ENCODE peak calls at places on chromosomes 6 and 20, in four cellular contexts. B is K562, A is HepG2, P is WTC11. Y is an unnamed sample.

GRCh38 chr6:223136-223535 is 69.2 kb upstream of the DUSP22 start:
- DNase-seq in P (no peak), A (no peak), B (no peak), Y (no peak)

GRCh38 chr6:85537055-85537494 is 56.6 kb downstream of the SNX14 start:
- DNase-seq in A (no peak), B (no peak), P (no peak), Y (no peak)

GRCh38 chr20:19765266-19765665 is 7.2 kb downstream of the RIN2 start:
- DNase-seq in P (no peak), A (no peak), B (no peak), Y (no peak)

GRCh38 chr6:70292144-70292543 is 10.7 kb downstream of the COL9A1 start:
- DNase-seq in A (no peak), B (no peak), P (no peak), Y (no peak)

GRCh38 chr20:64151634-64152530 is 12.4 kb upstream of the MYT1 start:
- DNase-seq in P (no peak), A (peak), B (no peak), Y (no peak)

GRCh38 chr6:54801669-54802068 is 44.9 kb upstream of the FAM83B start:
- DNase-seq in B (no peak), A (no peak), P (no peak), Y (peak)

GRCh38 chr6:125020385-125020784 is 58.1 kb downstream of the RNF217 start:
- DNase-seq in P (no peak), A (no peak), B (peak), Y (no peak)

GRCh38 chr6:132020138-132020551 is 69.0 kb upstream of the CCN2 start:
- DNase-seq in A (no peak), P (no peak), B (no peak), Y (no peak)

GRCh38 chr6:127178746-127179145 is 60.3 kb downstream of the RSPO3 start:
- DNase-seq in P (no peak), B (no peak), A (no peak), Y (no peak)

GRCh38 chr6:166505133-166505905 is 81.2 kb downstream of the RAMACL start:
- DNase-seq in P (no peak), B (no peak), A (no peak), Y (no peak)

GRCh38 chr6:166509193-166509592 is 77.3 kb downstream of the RAMACL start:
- DNase-seq in A (no peak), P (no peak), B (no peak), Y (no peak)

GRCh38 chr6:166507809-166508373 is 78.6 kb downstream of the RAMACL start:
- DNase-seq in B (no peak), P (no peak), A (no peak), Y (no peak)

GRCh38 chr6:166508726-166509125 is 77.8 kb downstream of the RAMACL start:
- DNase-seq in P (no peak), B (no peak), A (no peak), Y (no peak)

DNA sequence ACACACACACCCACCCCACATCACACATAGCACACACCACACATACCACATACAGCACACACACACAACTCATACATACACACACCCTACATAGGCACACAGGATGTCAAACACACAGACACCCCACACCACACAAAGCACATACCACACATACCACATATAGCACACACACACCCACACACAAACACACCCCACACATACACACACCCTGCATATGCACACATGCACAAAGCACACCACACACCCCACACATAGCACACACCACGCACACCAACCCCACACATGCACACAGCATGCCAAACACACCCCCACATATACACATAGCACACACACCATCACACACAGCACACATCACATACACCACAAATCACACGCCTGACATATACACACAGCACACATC is 79.1 kb downstream of the RAMACL start:
- DNase-seq in P (no peak), B (no peak), A (no peak), Y (no peak)
- TF ChIP-seq ELF4 in P (no peak), B (no peak), A (no peak), Y (no peak)

DNA sequence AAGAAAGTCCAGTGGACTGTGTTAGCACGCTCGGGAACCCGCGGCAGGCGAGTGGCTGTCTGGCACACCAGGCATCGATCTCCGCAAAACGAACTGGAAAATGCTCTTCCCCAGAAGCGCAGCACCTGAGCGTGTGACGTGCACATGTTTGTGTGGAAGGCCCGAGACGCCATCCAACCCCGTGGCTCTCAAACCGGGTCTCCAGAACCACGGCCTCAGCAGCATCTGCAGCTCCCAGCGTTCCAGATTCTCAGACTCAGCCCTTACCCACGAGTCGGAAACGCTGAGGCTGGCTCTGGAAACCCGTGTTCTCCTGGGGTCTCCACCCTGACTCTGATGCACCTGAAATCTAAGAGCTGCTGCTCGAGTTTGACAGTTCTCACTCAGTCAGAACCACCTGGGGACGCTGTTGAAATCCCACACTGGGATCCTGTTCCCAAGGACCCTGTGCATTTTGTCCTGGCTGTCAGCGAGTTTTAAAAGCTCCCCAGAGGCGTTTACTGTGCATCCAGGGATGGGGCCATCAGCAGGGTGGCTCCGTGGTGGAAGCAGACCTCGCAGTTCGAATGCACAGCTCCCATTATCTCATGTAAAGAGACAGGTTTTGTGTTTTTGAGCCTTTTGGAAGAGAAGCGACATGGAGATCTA is 69.0 kb downstream of the DLL1 start:
- DNase-seq in A (no peak), P (no peak), B (no peak), Y (no peak)
- TF ChIP-seq ELF4 in A (no peak), P (no peak), B (no peak), Y (no peak)

GRCh38 chr20:14715400-14715799 is 378.0 kb upstream of the FLRT3 start:
- DNase-seq in A (no peak), P (no peak), B (no peak), Y (no peak)

GRCh38 chr20:14709439-14709838 is 372.0 kb upstream of the FLRT3 start:
- DNase-seq in P (no peak), A (no peak), B (no peak), Y (no peak)

GRCh38 chr20:14710941-14711340 is 373.5 kb upstream of the FLRT3 start:
- DNase-seq in A (no peak), B (no peak), P (no peak), Y (no peak)

GRCh38 chr20:14711681-14712080 is 374.3 kb upstream of the FLRT3 start:
- DNase-seq in A (no peak), B (no peak), P (no peak), Y (no peak)

GRCh38 chr20:14712302-14712739 is 374.9 kb upstream of the FLRT3 start:
- DNase-seq in B (no peak), P (no peak), A (no peak), Y (no peak)
- TF ChIP-seq ELF4 in B (no peak), P (no peak), A (no peak), Y (no peak)

GRCh38 chr20:10716855-10717254 is 43.1 kb upstream of the JAG1 start:
- DNase-seq in A (peak), B (no peak), P (no peak), Y (no peak)
- TF ChIP-seq ELF4 in A (no peak), B (no peak), P (no peak), Y (no peak)

GRCh38 chr6:144712541-144712940 is 427.4 kb downstream of the UTRN start:
- DNase-seq in A (no peak), P (no peak), B (no peak), Y (no peak)
- TF ChIP-seq ELF4 in A (no peak), P (no peak), B (no peak), Y (no peak)

DNA sequence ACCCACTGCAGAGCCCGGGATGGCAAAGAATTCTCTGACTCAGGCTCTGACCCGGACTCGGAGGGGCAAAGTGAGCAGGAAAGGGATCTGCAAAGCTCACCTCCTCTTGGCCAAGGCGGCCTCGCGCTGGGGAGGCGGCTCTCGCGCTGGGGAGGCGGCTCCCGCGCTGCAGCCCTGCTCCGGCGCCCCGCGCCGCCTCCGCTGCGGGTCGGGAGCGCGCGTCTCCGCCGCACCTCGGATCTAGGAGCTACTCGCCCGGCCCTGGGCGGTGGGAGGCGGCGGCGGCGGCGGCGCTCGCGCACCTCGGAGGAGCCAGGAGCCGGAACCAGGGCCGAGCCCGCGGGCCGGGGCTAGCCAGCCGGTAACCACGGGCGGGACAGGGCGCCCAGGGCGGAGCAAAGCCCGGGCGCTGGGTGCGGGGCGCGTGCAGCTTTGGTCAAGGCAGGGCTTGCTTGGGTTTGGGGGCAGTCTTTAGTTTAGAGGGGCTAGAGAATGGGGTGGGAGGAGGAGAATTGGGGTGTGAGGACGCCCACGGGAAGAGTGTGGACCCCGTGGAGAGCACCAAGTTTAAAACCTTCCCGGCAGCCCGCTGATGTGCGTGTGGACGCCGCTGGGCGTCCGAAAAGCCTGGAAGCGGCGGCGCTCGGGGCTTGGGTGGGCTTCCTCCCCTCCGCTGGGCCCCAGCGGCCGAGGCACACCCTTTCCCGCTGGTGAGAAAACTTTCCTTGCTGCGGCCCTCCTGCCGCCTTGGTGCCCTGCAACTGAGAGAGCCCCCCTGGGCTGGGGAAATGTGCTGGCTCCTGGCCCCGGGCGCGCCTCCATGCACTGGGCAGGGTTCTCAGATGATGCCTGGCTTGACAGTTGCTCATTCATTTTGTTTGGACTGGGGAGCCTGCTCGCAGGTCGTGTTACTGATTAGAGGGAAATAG is at the start of gene MRAP2:
- DNase-seq in A (no peak), B (peak), P (peak), Y (peak)
- TF ChIP-seq ELF4 in A (no peak), B (no peak), P (no peak), Y (no peak)

GRCh38 chr6:35474978-35475570 is 6.9 kb downstream of the RPL10A start:
- DNase-seq in B (no peak), A (no peak), P (no peak), Y (no peak)
- TF ChIP-seq ELF4 in B (no peak), A (no peak), P (no peak), Y (no peak)

GRCh38 chr6:137261393-137262154 is 42.4 kb upstream of the IFNGR1 start:
- DNase-seq in P (no peak), A (peak), B (no peak), Y (no peak)
- TF ChIP-seq ELF4 in P (no peak), A (no peak), B (no peak), Y (no peak)

Y was measured in HEK293T.